ENCODE peak calls at places on chromosomes 3 and 15, in nine cellular contexts. E is RWPE1, P is NCI-H187, V is gastrocnemius medialis, F is GM12891, K is endothelial cell, H is posterior vena cava, G is pulmonary artery endothelial cell, X is right atrium auricular region. J is an unnamed sample.

GRCh38 chr3:192830279-192831110 is 87.2 kb downstream of the MB21D2 start:
- DNase-seq in E (no peak), P (no peak), V (no peak), F (no peak), K (no peak), H (no peak), G (no peak), X (no peak), J (peak; percentile 31)

GRCh38 chr15:68235022-68235421 is 5.5 kb upstream of the CLN6 start:
- DNase-seq in E (no peak), P (no peak), V (no peak), F (no peak), K (no peak), H (peak; percentile 52), G (no peak), X (peak; percentile 18), J (no peak)

GRCh38 chr3:111603679-111604643 is 8.8 kb upstream of the ZBED2 start:
- DNase-seq in E (no peak), P (no peak), V (no peak), F (no peak), K (no peak), H (no peak), G (no peak), X (no peak), J (no peak)

GRCh38 chr15:87498545-87498944 is 758.0 kb downstream of the NTRK3 start:
- DNase-seq in E (no peak), P (no peak), V (no peak), F (no peak), K (no peak), H (no peak), G (no peak), X (no peak), J (no peak)

GRCh38 chr15:34010921-34011320 is 28.1 kb downstream of the AVEN start:
- DNase-seq in E (no peak), P (no peak), V (no peak), F (no peak), K (no peak), H (no peak), G (no peak), X (no peak), J (no peak)

GRCh38 chr3:53665606-53666005 is 171.2 kb downstream of the CACNA1D start:
- DNase-seq in E (no peak), P (no peak), V (no peak), F (no peak), K (no peak), H (no peak), G (no peak), X (no peak), J (no peak)

GRCh38 chr15:90873998-90874605 is 5.7 kb downstream of the FURIN start:
- DNase-seq in E (no peak), P (no peak), V (no peak), F (no peak), K (no peak), H (no peak), G (no peak), X (no peak), J (peak; percentile 84)

GRCh38 chr3:151016421-151016820 is 43.9 kb upstream of the CLRN1 start:
- DNase-seq in E (no peak), P (no peak), V (no peak), F (no peak), K (no peak), H (no peak), G (no peak), X (no peak), J (no peak)

GRCh38 chr3:126544596-126545281 is 14.0 kb downstream of the C3orf22 start:
- DNase-seq in E (no peak), P (no peak), V (peak; percentile 11), F (no peak), K (peak; percentile 1), H (peak; percentile 53), G (no peak), X (peak; percentile 57), J (no peak)

GRCh38 chr15:76006136-76006778 is 6.0 kb downstream of the NRG4 start:
- DNase-seq in E (no peak), P (no peak), V (peak; percentile 64), F (no peak), K (no peak), H (no peak), G (no peak), X (no peak), J (no peak)

GRCh38 chr3:188472331-188472730 is 318.4 kb downstream of the LPP start:
- DNase-seq in E (no peak), P (no peak), V (no peak), F (no peak), K (no peak), H (no peak), G (no peak), X (no peak), J (no peak)

GRCh38 chr3:143252931-143253330 is 133.4 kb downstream of the CHST2 start:
- DNase-seq in E (no peak), P (no peak), V (no peak), F (no peak), K (no peak), H (no peak), G (no peak), X (no peak), J (no peak)

GRCh38 chr3:47612879-47613278 is 34.2 kb upstream of the CSPG5 start:
- DNase-seq in E (no peak), P (no peak), V (no peak), F (no peak), K (no peak), H (no peak), G (no peak), X (no peak), J (no peak)